ENCODE peak calls at places on chromosomes 7 and 10, in six cellular contexts. S is suprapubic skin, O is lower lobe of right lung, T is MM.1S, Q is upper lobe of left lung, B is HL-60. Z is an unnamed sample.

GRCh38 chr7:91436655-91437054 is 172.4 kb downstream of the FZD1 start:
- DNase-seq in S (no peak), O (no peak), T (no peak), Q (no peak), B (no peak), Z (no peak)

GRCh38 chr10:28593811-28594210 is 60.9 kb downstream of the WAC start:
- DNase-seq in S (no peak), O (no peak), T (no peak), Q (no peak), B (no peak), Z (no peak)

GRCh38 chr7:144437370-144438191 is 34.1 kb upstream of the NOBOX start:
- DNase-seq in S (peak), O (no peak), T (peak), Q (no peak), B (no peak), Z (peak)

GRCh38 chr10:133143546-133143945 is 16.5 kb upstream of the KNDC1 start:
- DNase-seq in S (no peak), O (peak), T (no peak), Q (peak), B (no peak), Z (no peak)

GRCh38 chr7:101518348-101518747 is 110.7 kb downstream of the MYL10 start:
- DNase-seq in S (no peak), O (no peak), T (no peak), Q (peak), B (no peak), Z (peak)

GRCh38 chr10:33939892-33940291 is 605.4 kb upstream of the NRP1 start:
- DNase-seq in S (no peak), O (no peak), T (no peak), Q (no peak), B (no peak), Z (no peak)

GRCh38 chr10:122878799-122879338 is 512 bp downstream of the FAM24B start:
- DNase-seq in S (no peak), O (no peak), T (no peak), Q (no peak), B (no peak), Z (peak)

GRCh38 chr7:146510088-146510680 is 393.6 kb downstream of the CNTNAP2 start:
- DNase-seq in S (no peak), O (no peak), T (no peak), Q (no peak), B (peak), Z (no peak)

GRCh38 chr7:41415473-41416207 is 287.2 kb downstream of the INHBA start:
- DNase-seq in S (no peak), O (no peak), T (no peak), Q (no peak), B (no peak), Z (no peak)

GRCh38 chr7:97167176-97167575 is 49.7 kb downstream of the SDHAF3 start:
- DNase-seq in S (no peak), O (no peak), T (no peak), Q (no peak), B (no peak), Z (no peak)

GRCh38 chr7:17069146-17069545 is 187.4 kb upstream of the AGR3 start:
- DNase-seq in S (no peak), O (peak), T (no peak), Q (no peak), B (no peak), Z (no peak)

DNA sequence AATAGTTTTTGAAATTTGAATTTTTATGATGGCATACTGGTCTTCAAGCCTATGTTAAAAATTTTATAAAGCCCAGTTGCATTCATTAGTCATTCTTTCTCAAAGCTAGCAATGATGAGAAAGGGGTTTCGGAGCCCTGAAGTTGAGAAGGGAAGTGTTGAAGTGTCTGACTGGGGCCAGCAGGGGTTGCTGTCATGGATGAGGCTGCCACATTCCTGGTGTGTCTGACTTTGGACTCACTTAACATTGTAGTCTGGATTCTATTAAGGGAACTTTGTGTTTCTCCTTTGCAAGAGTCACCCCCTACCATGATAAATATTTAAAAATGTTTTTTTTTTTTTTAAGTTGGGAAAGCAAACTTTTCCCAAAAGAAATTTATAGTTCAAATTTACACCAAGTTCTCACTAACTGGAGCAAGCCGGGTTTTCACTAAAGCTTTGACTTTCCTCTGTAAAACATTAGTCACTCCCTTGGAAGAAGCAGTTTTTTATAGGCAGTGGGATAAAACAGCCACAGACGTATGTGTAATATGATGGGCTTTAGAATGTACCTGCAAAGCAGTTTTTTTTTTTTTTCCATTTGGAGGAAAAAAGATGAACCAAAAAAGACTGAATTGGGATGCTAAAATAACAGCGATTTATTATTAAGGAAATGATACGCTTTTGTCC is 243.6 kb downstream of the TWIST1 start:
- DNase-seq in S (no peak), O (no peak), T (no peak), Q (no peak), B (no peak), Z (peak)
- TF ChIP-seq CTCF in S (no peak), O (no peak), T (no peak), Q (no peak), B (no peak), Z (peak)

GRCh38 chr7:14902589-14902963 is at the start of gene DGKB:
- DNase-seq in S (no peak), O (peak), T (no peak), Q (no peak), B (no peak), Z (peak)
- H3K4me3 ChIP-seq in S (peak), O (no peak), T (no peak), Q (no peak), B (no peak), Z (peak)

GRCh38 chr7:35694784-35695627 is at the start of gene HERPUD2:
- DNase-seq in S (peak), O (peak), T (peak), Q (peak), B (peak), Z (peak)
- TF ChIP-seq CTCF in S (no peak), O (no peak), T (no peak), Q (peak), B (no peak), Z (no peak)

DNA sequence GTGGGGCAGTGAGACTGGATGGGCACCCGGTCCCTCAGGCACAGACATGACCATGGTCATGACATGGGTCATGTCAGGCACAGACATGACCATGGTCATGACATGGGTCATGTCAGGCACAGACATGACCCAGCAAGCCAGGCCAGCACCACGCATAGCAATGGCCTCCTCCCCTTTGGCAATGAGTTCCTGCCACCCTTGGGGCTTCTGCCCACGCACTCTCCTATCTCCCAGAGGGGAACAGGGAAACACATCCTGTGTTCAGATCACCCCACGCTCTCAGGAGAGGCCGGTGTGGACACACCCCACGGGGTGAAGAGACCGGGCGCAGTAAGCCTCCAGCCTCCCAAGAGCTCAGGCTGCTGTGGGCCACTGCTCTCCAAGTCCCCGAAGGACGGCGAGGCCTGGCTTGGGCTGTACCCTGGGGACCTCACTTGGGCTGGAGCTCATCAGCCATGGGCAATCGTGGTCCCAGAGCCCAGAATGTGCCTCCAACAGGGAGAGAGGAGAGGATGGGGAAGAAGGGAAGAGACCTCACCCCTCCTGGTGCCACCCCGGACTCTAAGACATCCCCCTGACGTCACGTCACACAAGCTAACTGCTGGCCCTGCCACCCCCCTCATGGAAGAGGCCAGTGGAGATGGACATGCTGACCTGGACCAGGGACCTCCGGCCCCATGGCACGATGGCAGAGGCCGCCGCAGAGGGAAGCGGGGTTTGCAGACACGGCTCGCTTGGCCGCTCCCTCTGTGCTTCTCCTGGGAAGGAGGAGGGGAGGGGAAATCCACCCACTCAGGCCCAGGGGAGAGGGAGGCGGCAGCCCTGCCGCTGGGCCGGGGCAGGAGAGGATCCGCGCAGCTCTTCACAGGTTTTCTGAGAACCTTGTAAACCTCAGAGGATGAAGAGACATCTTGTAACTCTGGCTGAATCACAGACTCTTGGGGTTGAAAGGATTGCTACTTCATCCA is 269.6 kb downstream of the ELFN1 start:
- DNase-seq in S (no peak), O (peak), T (no peak), Q (peak), B (peak), Z (no peak)
- H3K4me3 ChIP-seq in S (peak), O (peak), T (no peak), Q (peak), B (peak), Z (no peak)

GRCh38 chr10:120578890-120579289 is 121.9 kb downstream of the PLPP4 start:
- DNase-seq in S (no peak), O (no peak), T (no peak), Q (no peak), B (no peak), Z (no peak)

GRCh38 chr10:120583424-120584108 is 126.5 kb downstream of the PLPP4 start:
- DNase-seq in S (no peak), O (no peak), T (no peak), Q (no peak), B (no peak), Z (no peak)

GRCh38 chr10:120582753-120583152 is 125.7 kb downstream of the PLPP4 start:
- DNase-seq in S (no peak), O (no peak), T (peak), Q (no peak), B (no peak), Z (no peak)

GRCh38 chr10:120580651-120581259 is 123.7 kb downstream of the PLPP4 start:
- DNase-seq in S (no peak), O (no peak), T (no peak), Q (no peak), B (no peak), Z (no peak)

GRCh38 chr10:120581496-120581895 is 124.5 kb downstream of the PLPP4 start:
- DNase-seq in S (no peak), O (no peak), T (no peak), Q (no peak), B (no peak), Z (no peak)
- TF ChIP-seq CTCF in S (no peak), O (no peak), T (no peak), Q (no peak), B (no peak), Z (no peak)

GRCh38 chr10:124415210-124415609 is 3.5 kb downstream of the OAT start:
- DNase-seq in S (peak), O (no peak), T (no peak), Q (no peak), B (no peak), Z (no peak)
- H3K4me3 ChIP-seq in S (no peak), O (no peak), T (no peak), Q (no peak), B (no peak), Z (no peak)